ENCODE peak calls at places on chromosomes 5 and 9, in ten cellular contexts. O is HepG2; F is left ventricle myocardium inferior; J is A549; V is GM13976; G is AG09319; T is fibroblast of pulmonary artery; N is CD4-positive, alpha-beta T cell; Z is astrocyte; Q is WERI-Rb-1. S is an unnamed sample.

GRCh38 chr9:98742325-98743280 is 33.9 kb upstream of the GABBR2 start:
- DNase-seq in Z (peak; percentile 46), V (no peak), O (no peak), G (no peak), N (no peak), F (no peak), J (peak; percentile 18), Q (no peak), T (peak; percentile 21), S (no peak)

GRCh38 chr9:129313331-129313955 is 135.4 kb upstream of the IER5L start:
- DNase-seq in J (no peak), F (no peak), T (no peak), Q (no peak), O (no peak), N (no peak), V (no peak), Z (no peak), G (no peak), S (no peak)

GRCh38 chr9:13485068-13485596 is 205.6 kb upstream of the MPDZ start:
- DNase-seq in N (no peak), G (peak; percentile 64), Z (peak; percentile 94), F (peak; percentile 55), T (peak; percentile 95), Q (no peak), V (no peak), J (peak; percentile 2), O (no peak), S (peak; percentile 85)

GRCh38 chr9:3027260-3027659 is 183.4 kb upstream of the PUM3 start:
- DNase-seq in J (no peak), V (no peak), G (no peak), O (no peak), F (no peak), T (no peak), N (no peak), Z (no peak), Q (no peak), S (no peak)

GRCh38 chr5:54470677-54471076 is 15.2 kb downstream of the HSPB3 start:
- DNase-seq in Q (no peak), V (no peak), O (no peak), J (no peak), Z (peak; percentile 65), G (peak; percentile 73), N (no peak), F (no peak), T (peak; percentile 54), S (no peak)

GRCh38 chr9:33750839-33751339 is 44.5 kb upstream of the PRSS3 start:
- DNase-seq in Q (no peak), J (no peak), F (no peak), G (no peak), O (no peak), V (no peak), Z (no peak), N (no peak), T (no peak), S (no peak)

GRCh38 chr9:125484632-125485282 is 222.3 kb downstream of the MAPKAP1 start:
- DNase-seq in Q (no peak), T (peak; percentile 76), J (no peak), F (no peak), G (peak; percentile 32), V (no peak), Z (peak; percentile 96), N (no peak), O (no peak), S (no peak)

GRCh38 chr9:137876781-137877386 is 698 bp upstream of the CACNA1B start:
- DNase-seq in T (no peak), V (no peak), N (no peak), G (no peak), O (no peak), J (no peak), Q (no peak), Z (no peak), F (no peak), S (no peak)

GRCh38 chr9:133715866-133716563 is 22.1 kb downstream of the SARDH start:
- DNase-seq in Q (peak; percentile 73), N (no peak), T (peak; percentile 54), V (no peak), G (no peak), O (peak; percentile 60), Z (peak; percentile 21), J (no peak), F (no peak), S (no peak)

GRCh38 chr5:68711311-68712200 is 382.3 kb upstream of the SLC30A5 start:
- DNase-seq in Z (no peak), J (no peak), N (no peak), V (peak; percentile 61), G (no peak), Q (peak; percentile 74), T (no peak), F (no peak), O (no peak), S (no peak)

GRCh38 chr5:41960481-41960880 is 35.4 kb downstream of the FBXO4 start:
- DNase-seq in O (no peak), T (no peak), N (no peak), J (no peak), F (no peak), V (no peak), Q (no peak), G (no peak), Z (no peak), S (no peak)

GRCh38 chr9:137318976-137319375 is 16.9 kb upstream of the NRARP start:
- DNase-seq in N (no peak), Q (peak; percentile 82), T (no peak), O (no peak), F (peak; percentile 67), Z (no peak), G (peak; percentile 15), J (peak; percentile 44), V (no peak), S (no peak)

GRCh38 chr9:127204771-127205470 is 59.7 kb upstream of the GARNL3 start:
- DNase-seq in J (peak; percentile 39), Q (peak; percentile 99), V (no peak), F (peak; percentile 20), Z (no peak), N (no peak), T (peak; percentile 37), O (peak; percentile 31), G (no peak), S (peak; percentile 69)

GRCh38 chr5:103598997-103599556 is 36.5 kb upstream of the NUDT12 start:
- DNase-seq in Z (peak; percentile 87), V (no peak), J (no peak), Q (no peak), O (no peak), G (no peak), T (no peak), N (no peak), F (no peak), S (no peak)

GRCh38 chr5:9617739-9618504 is 12.2 kb downstream of the TAS2R1 start:
- DNase-seq in G (no peak), Q (no peak), N (no peak), J (no peak), V (no peak), T (peak; percentile 31), O (no peak), F (no peak), Z (no peak), S (no peak)
- TF ChIP-seq CTCF in G (no peak), Q (peak; percentile 27), N (no peak), J (no peak), V (no peak), T (peak; percentile 16), O (no peak), F (peak; percentile 46), Z (no peak), S (no peak)

GRCh38 chr5:164672931-164673694 is 1167.7 kb downstream of the MAT2B start:
- DNase-seq in T (peak; percentile 1), F (no peak), O (no peak), V (peak; percentile 13), Z (no peak), J (peak; percentile 1), Q (no peak), G (no peak), N (no peak), S (peak; percentile 42)
- TF ChIP-seq CTCF in T (peak; percentile 16), F (no peak), O (no peak), V (no peak), Z (peak; percentile 33), J (no peak), Q (peak; percentile 2), G (no peak), N (no peak), S (peak; percentile 54)

GRCh38 chr9:92180669-92181181 is 65.5 kb upstream of the SPTLC1 start:
- DNase-seq in T (peak; percentile 70), Z (peak; percentile 77), G (peak; percentile 47), J (no peak), V (peak; percentile 45), O (peak; percentile 20), Q (peak; percentile 75), F (no peak), N (no peak), S (peak; percentile 56)
- TF ChIP-seq CTCF in T (no peak), Z (no peak), G (no peak), J (no peak), V (no peak), O (no peak), Q (no peak), F (no peak), N (no peak), S (no peak)

GRCh38 chr5:58871648-58872242 is 288.9 kb downstream of the RAB3C start:
- DNase-seq in O (peak; percentile 24), Z (no peak), J (peak; percentile 69), F (no peak), T (peak; percentile 68), Q (no peak), N (no peak), V (no peak), G (no peak), S (peak; percentile 68)
- TF ChIP-seq CTCF in O (peak; percentile 39), Z (peak; percentile 66), J (peak; percentile 74), F (peak; percentile 72), T (peak; percentile 69), Q (peak; percentile 38), N (peak; percentile 90), V (no peak), G (peak; percentile 67), S (peak; percentile 36)

GRCh38 chr5:139560752-139561654 is at the start of gene UBE2D2:
- DNase-seq in Z (peak; percentile 98), J (peak; percentile 99), F (peak; percentile 97), O (peak; percentile 90), N (peak; percentile 96), G (peak; percentile 99), Q (peak; percentile 96), T (peak; percentile 99), V (peak; percentile 97), S (peak; percentile 98)
- TF ChIP-seq CTCF in Z (no peak), J (no peak), F (no peak), O (peak; percentile 10), N (no peak), G (no peak), Q (no peak), T (no peak), V (no peak), S (no peak)

GRCh38 chr9:90915693-90916092 is 114.1 kb downstream of the SYK start:
- DNase-seq in V (peak; percentile 46), N (no peak), T (peak; percentile 17), J (peak; percentile 36), O (no peak), Z (no peak), G (no peak), F (no peak), Q (peak; percentile 75), S (peak; percentile 54)
- TF ChIP-seq CTCF in V (no peak), N (no peak), T (peak; percentile 42), J (no peak), O (peak; percentile 11), Z (peak; percentile 36), G (peak; percentile 34), F (no peak), Q (peak; percentile 66), S (no peak)